ENCODE peak calls at places on chromosomes 16 and 17, in seven cellular contexts. S, D, H, M, O, X and U are unnamed samples.

GRCh38 chr17:63641678-63642077 is 19.5 kb downstream of the MAP3K3 start:
- DNase-seq in S (no peak), O (peak; percentile 59), M (no peak), H (no peak), X (no peak), D (no peak), U (peak; percentile 77)

GRCh38 chr16:9115277-9115676 is 23.8 kb downstream of the HAPSTR1 start:
- DNase-seq in H (no peak), M (peak; percentile 75), O (no peak), X (no peak), D (no peak), S (no peak), U (no peak)

GRCh38 chr16:28951410-28951943 is 740 bp downstream of the NFATC2IP start:
- DNase-seq in M (no peak), D (peak; percentile 62), O (no peak), H (no peak), S (no peak), X (no peak), U (peak; percentile 44)

GRCh38 chr17:17416400-17417360 is 60.1 kb upstream of the MED9 start:
- DNase-seq in X (no peak), M (peak; percentile 83), O (no peak), D (peak; percentile 40), H (no peak), S (peak; percentile 49), U (no peak)

GRCh38 chr16:65684230-65684629 is 562.4 kb upstream of the CDH11 start:
- DNase-seq in M (no peak), O (no peak), S (no peak), X (no peak), H (no peak), D (no peak), U (no peak)

GRCh38 chr17:48240562-48241130 is 133.1 kb downstream of the SNX11 start:
- DNase-seq in X (no peak), H (no peak), O (no peak), D (peak; percentile 46), S (no peak), M (peak; percentile 62), U (no peak)

GRCh38 chr16:87648698-87649487 is 46.6 kb downstream of the JPH3 start:
- DNase-seq in M (no peak), X (no peak), D (no peak), O (no peak), H (no peak), S (no peak), U (no peak)

GRCh38 chr17:13346996-13347762 is 254.6 kb downstream of the HS3ST3A1 start:
- DNase-seq in M (peak; percentile 99), X (no peak), H (no peak), O (no peak), D (peak; percentile 15), S (no peak), U (no peak)

GRCh38 chr17:34719569-34719968 is 140.2 kb downstream of the TMEM132E start:
- DNase-seq in M (no peak), S (no peak), D (no peak), X (no peak), O (no peak), H (no peak), U (no peak)

GRCh38 chr16:73163238-73163795 is 115.4 kb upstream of the ZFHX3 start:
- DNase-seq in D (no peak), S (no peak), O (no peak), H (no peak), X (no peak), M (no peak), U (no peak)

GRCh38 chr17:31431795-31432658 is 40.6 kb downstream of the RAB11FIP4 start:
- DNase-seq in S (no peak), M (no peak), H (peak; percentile 89), D (no peak), O (no peak), X (no peak), U (no peak)

GRCh38 chr16:48041861-48042435 is 113.8 kb downstream of the ABCC12 start:
- DNase-seq in H (peak; percentile 58), D (peak; percentile 10), S (no peak), X (no peak), O (no peak), M (no peak), U (no peak)

GRCh38 chr17:45225964-45226530 is 4.4 kb downstream of the FMNL1 start:
- DNase-seq in O (peak; percentile 77), D (peak; percentile 93), X (peak; percentile 95), H (no peak), M (peak; percentile 13), S (peak; percentile 96), U (peak; percentile 94)

GRCh38 chr17:37541880-37542675 is 52.4 kb downstream of the DUSP14 start:
- DNase-seq in H (no peak), M (peak; percentile 56), S (no peak), D (no peak), X (no peak), O (no peak), U (no peak)

GRCh38 chr17:20022701-20023100 is 13.5 kb downstream of the SPECC1 start:
- DNase-seq in S (no peak), H (no peak), M (peak; percentile 7), X (no peak), D (no peak), O (no peak), U (no peak)

GRCh38 chr17:2996938-2997670 is 66.3 kb downstream of the OR1D5 start:
- DNase-seq in M (no peak), X (no peak), D (no peak), S (no peak), H (no peak), O (no peak), U (peak; percentile 10)

GRCh38 chr17:48626470-48627241 is 498 bp upstream of the HOXB9 start:
- DNase-seq in D (peak; percentile 99), H (peak; percentile 52), O (no peak), S (no peak), M (peak; percentile 15), X (no peak), U (peak; percentile 74)

GRCh38 chr16:79690159-79690558 is 89.6 kb upstream of the MAF start:
- DNase-seq in X (no peak), M (peak; percentile 17), O (no peak), S (no peak), H (no peak), D (no peak), U (no peak)

GRCh38 chr16:51365715-51366114 is 214.6 kb upstream of the SALL1 start:
- DNase-seq in M (no peak), X (no peak), O (no peak), H (no peak), S (no peak), D (no peak), U (no peak)

GRCh38 chr16:69754143-69754468 is 620 bp downstream of the NOB1 start:
- DNase-seq in M (no peak), S (no peak), X (no peak), H (no peak), D (no peak), O (no peak), U (no peak)

GRCh38 chr16:51762081-51762995 is 611.3 kb upstream of the SALL1 start:
- DNase-seq in M (peak; percentile 69), O (peak; percentile 62), H (peak; percentile 93), X (no peak), S (no peak), D (peak; percentile 73), U (peak; percentile 94)

GRCh38 chr16:88701541-88702363 is 4.5 kb downstream of the RNF166 start:
- DNase-seq in M (no peak), H (no peak), D (no peak), X (no peak), S (no peak), O (no peak), U (no peak)

GRCh38 chr16:12319464-12320030 is 343.0 kb downstream of the SNX29 start:
- DNase-seq in O (no peak), S (no peak), H (no peak), X (no peak), D (no peak), M (no peak), U (no peak)

GRCh38 chr17:58183514-58183913 is 9.0 kb upstream of the EPX start:
- DNase-seq in O (no peak), S (no peak), X (no peak), H (no peak), D (no peak), M (no peak), U (no peak)

GRCh38 chr16:66503030-66503429 is 46.9 kb downstream of the TK2 start:
- DNase-seq in M (no peak), S (no peak), X (no peak), H (no peak), D (no peak), O (no peak), U (no peak)

GRCh38 chr17:64214950-64215349 is 48.1 kb downstream of the TEX2 start:
- DNase-seq in D (no peak), H (no peak), S (no peak), M (peak; percentile 30), O (no peak), X (no peak), U (no peak)

GRCh38 chr17:39152134-39152884 is 872 bp upstream of the PLXDC1 start:
- DNase-seq in O (no peak), X (no peak), H (peak; percentile 62), M (no peak), D (no peak), S (no peak), U (no peak)

GRCh38 chr17:22469941-22470340 is 777.6 kb downstream of the KCNJ18 start:
- DNase-seq in M (no peak), S (no peak), H (no peak), O (no peak), D (no peak), X (no peak), U (no peak)
- H3K9me3 ChIP-seq in M (no peaks in the 10 kb centered on the region), S (peaks cover 7% of the 10 kb centered on the region), H (peaks cover 24% of the 10 kb centered on the region), O (no peaks in the 10 kb centered on the region), D (no peaks in the 10 kb centered on the region), X (no peaks in the 10 kb centered on the region), U (no peaks in the 10 kb centered on the region)

GRCh38 chr16:78663690-78664089 is 564.2 kb downstream of the WWOX start:
- DNase-seq in D (no peak), M (no peak), H (no peak), S (no peak), O (no peak), X (no peak), U (no peak)
- H3K9me3 ChIP-seq in D (no peaks in the 10 kb centered on the region), M (no peaks in the 10 kb centered on the region), H (no peaks in the 10 kb centered on the region), S (no peaks in the 10 kb centered on the region), O (no peaks in the 10 kb centered on the region), X (no peaks in the 10 kb centered on the region), U (no peaks in the 10 kb centered on the region)

DNA sequence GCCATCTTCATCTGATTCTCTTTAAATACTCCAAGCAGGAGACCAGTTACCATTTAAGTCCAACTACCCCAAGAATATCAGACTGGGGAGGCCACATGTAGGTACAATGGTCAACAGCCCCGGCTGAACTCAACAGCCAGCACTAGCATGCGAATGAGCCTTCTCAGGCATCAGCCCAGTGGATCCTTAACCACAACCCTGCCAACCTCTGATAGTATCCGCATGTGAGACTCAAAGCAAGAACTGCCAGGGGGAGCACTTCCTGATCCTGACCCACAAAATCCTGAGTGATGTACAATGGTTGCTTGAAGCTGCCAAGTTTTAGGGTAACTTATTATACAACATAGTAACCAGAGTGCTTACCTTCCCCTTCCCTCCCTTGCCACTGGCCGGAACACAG is 4.0 kb downstream of the PYY start:
- DNase-seq in H (no peak), O (no peak), M (no peak), D (no peak), X (no peak), S (no peak), U (no peak)
- H3K9me3 ChIP-seq in H (no peaks in the 10 kb centered on the region), O (no peaks in the 10 kb centered on the region), M (no peaks in the 10 kb centered on the region), D (no peaks in the 10 kb centered on the region), X (no peaks in the 10 kb centered on the region), S (no peaks in the 10 kb centered on the region), U (no peaks in the 10 kb centered on the region)

DNA sequence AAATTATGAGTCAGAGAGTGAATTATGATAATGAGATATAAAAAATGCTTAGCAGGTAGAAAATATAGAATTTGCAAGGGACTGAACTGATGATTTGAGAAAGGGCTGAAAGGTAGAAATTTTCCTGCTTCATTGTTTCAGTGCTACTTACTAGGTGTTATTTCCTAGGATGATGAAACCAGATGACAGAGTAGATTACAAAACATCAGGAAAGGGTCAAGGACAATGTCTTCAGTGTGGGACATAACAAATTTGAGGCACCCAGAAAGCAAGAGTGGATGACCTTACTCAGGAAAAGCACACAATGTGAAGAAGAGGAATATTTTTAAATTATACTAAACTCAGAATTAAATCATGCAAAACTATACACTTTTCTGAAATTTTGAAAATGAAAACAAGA is 102.1 kb downstream of the SHCBP1 start:
- DNase-seq in M (no peak), D (no peak), O (no peak), S (no peak), H (no peak), X (no peak), U (no peak)
- H3K9me3 ChIP-seq in M (no peaks in the 10 kb centered on the region), D (no peaks in the 10 kb centered on the region), O (peaks cover 11% of the 10 kb centered on the region), S (no peaks in the 10 kb centered on the region), H (peaks cover 24% of the 10 kb centered on the region), X (no peaks in the 10 kb centered on the region), U (no peaks in the 10 kb centered on the region)